ENCODE peak calls at places on chromosomes 4 and X, in seven cellular contexts. P is adrenal gland; T is omental fat pad; R is astrocyte of the cerebellum; Q is endothelial cell; D is CD4-positive, alpha-beta T cell; B is uterus. W is an unnamed sample.

GRCh38 chr4:25513814-25514213 is 136.8 kb downstream of the ANAPC4 start:
- DNase-seq in P (no peak), T (no peak), R (no peak), Q (no peak), D (no peak), B (no peak), W (no peak)

GRCh38 chr4:1714303-1715001 is 2.3 kb upstream of the SLBP start:
- DNase-seq in P (no peak), T (no peak), R (no peak), Q (no peak), D (no peak), B (no peak), W (no peak)

GRCh38 chrX:117972681-117973080 is 143.9 kb downstream of the KLHL13 start:
- DNase-seq in P (no peak), T (no peak), R (no peak), Q (no peak), D (no peak), B (no peak), W (no peak)

GRCh38 chrX:50813843-50814661 is at the start of gene SHROOM4:
- DNase-seq in P (peak; percentile 53), T (no peak), R (no peak), Q (peak; percentile 52), D (no peak), B (peak; percentile 40), W (peak; percentile 34)

GRCh38 chrX:40010550-40011364 is 87.0 kb downstream of the BCOR start:
- DNase-seq in P (no peak), T (no peak), R (no peak), Q (peak; percentile 3), D (no peak), B (no peak), W (no peak)

GRCh38 chr4:138092060-138092459 is 150.1 kb downstream of the SLC7A11 start:
- DNase-seq in P (no peak), T (no peak), R (no peak), Q (no peak), D (no peak), B (no peak), W (no peak)

GRCh38 chrX:136457303-136457917 is 30.3 kb upstream of the BRS3 start:
- DNase-seq in P (no peak), T (no peak), R (no peak), Q (no peak), D (no peak), B (no peak), W (no peak)

GRCh38 chrX:107561468-107562215 is 66.7 kb upstream of the PRPS1 start:
- DNase-seq in P (no peak), T (no peak), R (no peak), Q (no peak), D (no peak), B (no peak), W (no peak)

GRCh38 chr4:56255820-56256219 is 131.5 kb downstream of the AASDH start:
- DNase-seq in P (no peak), T (no peak), R (no peak), Q (no peak), D (no peak), B (no peak), W (no peak)

GRCh38 chr4:77963005-77963404 is 94.1 kb upstream of the FRAS1 start:
- DNase-seq in P (no peak), T (no peak), R (no peak), Q (no peak), D (no peak), B (no peak), W (no peak)

GRCh38 chrX:119410027-119410819 is 11.1 kb downstream of the SLC25A43 start:
- DNase-seq in P (no peak), T (peak; percentile 27), R (peak; percentile 86), Q (no peak), D (no peak), B (peak; percentile 58), W (no peak)

GRCh38 chr4:182560358-182560757 is 317.2 kb downstream of the TENM3 start:
- DNase-seq in P (no peak), T (no peak), R (peak; percentile 51), Q (no peak), D (no peak), B (no peak), W (peak; percentile 20)

GRCh38 chr4:168496834-168497233 is at the start of gene PALLD:
- DNase-seq in P (no peak), T (no peak), R (peak; percentile 18), Q (no peak), D (no peak), B (no peak), W (no peak)

GRCh38 chr4:23889814-23890269 is at the start of gene PPARGC1A:
- DNase-seq in P (peak; percentile 71), T (no peak), R (no peak), Q (no peak), D (no peak), B (peak; percentile 37), W (peak; percentile 13)

GRCh38 chrX:110322603-110323002 is 4.7 kb upstream of the AMMECR1 start:
- DNase-seq in P (no peak), T (no peak), R (no peak), Q (no peak), D (no peak), B (no peak), W (no peak)

GRCh38 chrX:101078716-101079115 is at the start of gene TMEM35A:
- DNase-seq in P (no peak), T (no peak), R (no peak), Q (peak; percentile 4), D (no peak), B (no peak), W (peak; percentile 2)

GRCh38 chr4:138035781-138036258 is 206.3 kb downstream of the SLC7A11 start:
- DNase-seq in P (peak; percentile 9), T (no peak), R (peak; percentile 40), Q (peak; percentile 31), D (no peak), B (no peak), W (no peak)

GRCh38 chrX:125203737-125204578 is 115.7 kb upstream of the TEX13C start:
- DNase-seq in P (peak; percentile 46), T (no peak), R (peak; percentile 15), Q (peak; percentile 30), D (no peak), B (peak; percentile 16), W (peak; percentile 52)

GRCh38 chr4:1880332-1880731 is 9.1 kb downstream of the NSD2 start:
- DNase-seq in P (no peak), T (no peak), R (no peak), Q (no peak), D (no peak), B (no peak), W (no peak)

GRCh38 chr4:186345184-186345583 is 79.2 kb downstream of the F11 start:
- DNase-seq in P (no peak), T (no peak), R (no peak), Q (no peak), D (no peak), B (no peak), W (no peak)

DNA sequence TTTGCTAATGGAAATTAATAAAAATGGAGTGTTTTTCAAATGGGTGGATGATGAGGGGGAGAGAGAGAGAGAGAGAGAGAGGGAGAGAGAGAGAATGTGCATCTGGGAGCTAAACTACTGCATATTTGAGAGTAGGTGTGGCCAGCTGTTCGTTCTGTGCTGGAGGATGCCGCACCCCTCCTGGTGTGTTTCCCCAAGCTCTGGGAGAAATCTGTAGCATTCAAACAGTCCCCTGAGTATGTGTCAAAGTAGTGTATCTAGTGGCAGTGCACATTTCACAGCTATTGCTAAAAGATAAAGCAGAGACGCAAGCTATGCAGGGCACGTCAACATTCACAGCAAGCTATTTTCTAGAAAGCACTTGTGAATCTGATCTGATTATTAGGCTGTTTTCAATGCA is 83.6 kb upstream of the LIMCH1 start:
- DNase-seq in P (no peak), T (no peak), R (no peak), Q (no peak), D (no peak), B (no peak), W (no peak)
- TF ChIP-seq CTCF in P (no peak), T (no peak), R (no peak), Q (no peak), D (no peak), B (no peak), W (no peak)

DNA sequence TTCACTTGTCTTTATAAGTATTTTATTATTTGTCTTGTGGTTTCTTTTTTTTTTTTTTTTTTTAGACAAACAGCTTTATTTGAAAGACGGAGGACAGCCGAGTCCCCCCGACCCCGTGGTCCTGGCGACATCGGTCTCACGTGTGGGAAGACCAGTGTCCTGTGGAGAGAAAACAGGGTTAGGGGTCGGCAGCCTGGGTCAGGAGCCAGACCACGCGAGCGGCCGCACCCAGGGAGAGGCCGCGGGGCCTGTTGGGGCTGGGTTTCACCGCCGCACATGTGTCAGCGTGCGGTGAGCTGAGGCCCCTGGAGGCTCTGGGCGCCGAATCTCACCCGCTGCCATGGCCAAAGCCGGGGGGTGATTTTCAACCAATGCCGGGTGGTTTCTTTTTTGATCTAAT is 17.8 kb upstream of the RAB33B start:
- DNase-seq in P (no peak), T (no peak), R (no peak), Q (no peak), D (no peak), B (no peak), W (no peak)
- TF ChIP-seq CTCF in P (no peak), T (no peak), R (no peak), Q (no peak), D (no peak), B (no peak), W (no peak)

DNA sequence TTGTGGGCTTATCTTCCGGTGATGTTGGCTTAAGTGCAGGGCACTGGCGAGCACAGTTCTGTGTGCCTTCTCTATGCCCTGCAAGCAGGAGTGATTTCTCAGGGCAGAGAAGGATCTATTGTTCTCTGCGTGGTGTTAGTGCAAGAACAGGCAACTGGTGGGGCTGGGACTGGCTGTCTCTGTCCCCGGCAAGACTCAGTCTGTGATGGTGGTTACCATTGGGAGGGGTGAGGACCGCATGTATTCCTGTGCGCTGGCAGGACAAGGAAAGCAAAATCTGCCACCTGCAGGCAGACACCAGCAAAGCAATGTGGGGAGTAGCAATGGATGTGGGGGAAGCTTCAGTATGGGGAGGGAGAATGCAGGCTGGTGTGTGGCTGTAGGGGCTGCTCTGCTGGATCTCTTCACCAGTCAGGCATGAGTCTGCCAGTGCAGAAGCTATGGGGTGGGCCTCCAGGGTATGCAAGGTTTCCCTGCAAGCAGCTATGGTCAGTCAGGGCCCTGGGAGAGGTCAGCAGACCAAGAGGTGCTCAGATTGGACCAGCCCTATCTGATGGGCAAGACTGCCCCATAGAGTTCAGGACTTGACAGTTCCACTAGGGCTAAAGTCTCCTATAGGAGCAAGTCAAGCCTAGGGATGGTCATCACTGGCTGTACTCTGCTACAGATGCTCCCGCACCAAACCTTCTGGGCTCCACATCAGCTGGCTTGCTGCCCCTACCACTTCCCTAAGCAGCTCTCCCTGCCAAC is 16.8 kb downstream of the PF4 start:
- DNase-seq in P (no peak), T (no peak), R (no peak), Q (peak; percentile 41), D (no peak), B (no peak), W (no peak)
- TF ChIP-seq CTCF in P (no peak), T (no peak), R (no peak), Q (peak; percentile 42), D (no peak), B (no peak), W (peak; percentile 40)

DNA sequence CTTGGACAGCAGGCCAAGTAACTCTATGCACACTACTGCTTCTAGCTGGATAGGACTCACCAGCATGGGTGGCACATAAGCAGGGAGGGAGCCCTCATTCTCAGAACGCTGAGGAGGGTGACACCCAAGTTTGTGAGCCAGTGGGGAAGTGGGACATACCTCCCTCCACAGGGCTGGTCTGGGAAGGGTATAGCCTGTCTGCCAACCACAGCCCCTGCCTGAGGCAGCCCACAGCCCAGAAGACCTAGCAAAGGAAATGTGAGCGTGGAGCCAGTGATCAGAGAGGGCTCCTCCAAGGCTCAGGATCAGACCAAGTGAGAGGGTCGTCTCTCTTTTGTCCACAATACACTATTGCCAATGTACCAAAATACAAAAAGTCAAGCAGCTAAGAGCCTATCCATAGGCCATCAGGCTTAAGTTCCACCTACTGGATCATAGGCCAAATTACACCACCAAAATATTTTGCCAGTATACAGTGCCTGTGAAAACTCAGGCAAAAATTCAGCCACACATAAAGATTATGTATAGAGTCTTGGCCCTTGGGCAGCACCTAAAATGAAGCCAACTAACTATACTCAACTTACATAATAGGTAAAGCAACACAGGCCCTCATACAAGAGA is 1203.1 kb downstream of the PCDH18 start:
- DNase-seq in P (no peak), T (no peak), R (no peak), Q (no peak), D (no peak), B (no peak), W (no peak)
- TF ChIP-seq CTCF in P (no peak), T (no peak), R (peak; percentile 29), Q (peak; percentile 53), D (no peak), B (no peak), W (peak; percentile 33)